ENCODE peak calls at places on chromosomes 4 and X, in five cellular contexts. One of them, this sample, is unnamed.

GRCh38 chrX:39689374-39690104 is 408.2 kb downstream of the BCOR start:
- DNase-seq in GM12891: no peak
- DNase-seq in GM12878: no peak
- DNase-seq in HepG2: no peak
- DNase-seq in H1: no peak
- DNase-seq in this sample: no peak

GRCh38 chr4:178339769-178340168 is 897.5 kb upstream of the AGA start:
- DNase-seq in GM12891: no peak
- DNase-seq in GM12878: no peak
- DNase-seq in HepG2: no peak
- DNase-seq in H1: no peak
- DNase-seq in this sample: no peak

GRCh38 chr4:167587361-167587760 is 353.1 kb upstream of the SPOCK3 start:
- DNase-seq in GM12891: no peak
- DNase-seq in GM12878: no peak
- DNase-seq in HepG2: no peak
- DNase-seq in H1: no peak
- DNase-seq in this sample: no peak

GRCh38 chr4:143700060-143700419 is 435 bp downstream of the FREM3 start:
- DNase-seq in GM12891: no peak
- DNase-seq in GM12878: no peak
- DNase-seq in HepG2: no peak
- DNase-seq in H1: no peak
- DNase-seq in this sample: no peak

GRCh38 chrX:119190736-119191282 is 45.3 kb upstream of the PGRMC1 start:
- DNase-seq in GM12891: no peak
- DNase-seq in GM12878: no peak
- DNase-seq in HepG2: no peak
- DNase-seq in H1: no peak
- DNase-seq in this sample: no peak

GRCh38 chr4:183355405-183355804 is 33.2 kb upstream of the CLDN24 start:
- DNase-seq in GM12891: no peak
- DNase-seq in GM12878: no peak
- DNase-seq in HepG2: no peak
- DNase-seq in H1: no peak
- DNase-seq in this sample: no peak

GRCh38 chr4:109472343-109472761 is 38.7 kb downstream of the SEC24B start:
- DNase-seq in GM12891: no peak
- DNase-seq in GM12878: no peak
- DNase-seq in HepG2: no peak
- DNase-seq in H1: no peak
- DNase-seq in this sample: no peak

GRCh38 chr4:6308890-6309643 is 39.4 kb downstream of the WFS1 start:
- DNase-seq in GM12891: no peak
- DNase-seq in GM12878: no peak
- DNase-seq in HepG2: peak; percentile 79
- DNase-seq in H1: no peak
- DNase-seq in this sample: no peak

GRCh38 chr4:78672441-78672815 is 103.7 kb upstream of the BMP2K start:
- DNase-seq in GM12891: no peak
- DNase-seq in GM12878: no peak
- DNase-seq in HepG2: no peak
- DNase-seq in H1: no peak
- DNase-seq in this sample: no peak

GRCh38 chr4:8605289-8605688 is 12.7 kb downstream of the CPZ start:
- DNase-seq in GM12891: no peak
- DNase-seq in GM12878: no peak
- DNase-seq in HepG2: no peak
- DNase-seq in H1: no peak
- DNase-seq in this sample: no peak

GRCh38 chrX:15714529-15714928 is 23.5 kb upstream of the CA5B start:
- DNase-seq in GM12891: no peak
- DNase-seq in GM12878: no peak
- DNase-seq in HepG2: no peak
- DNase-seq in H1: no peak
- DNase-seq in this sample: no peak

GRCh38 chr4:19224820-19225219 is 1026.9 kb upstream of the SLIT2 start:
- DNase-seq in GM12891: no peak
- DNase-seq in GM12878: no peak
- DNase-seq in HepG2: no peak
- DNase-seq in H1: no peak
- DNase-seq in this sample: no peak

GRCh38 chr4:7753931-7754465 is 185.7 kb downstream of the AFAP1 start:
- DNase-seq in GM12891: no peak
- DNase-seq in GM12878: no peak
- DNase-seq in HepG2: no peak
- DNase-seq in H1: no peak
- DNase-seq in this sample: no peak

GRCh38 chr4:8022767-8023695 is 83.4 kb upstream of the AFAP1 start:
- DNase-seq in GM12891: no peak
- DNase-seq in GM12878: no peak
- DNase-seq in HepG2: no peak
- DNase-seq in H1: no peak
- DNase-seq in this sample: no peak

GRCh38 chr4:121484633-121485032 is 103.8 kb upstream of the QRFPR start:
- DNase-seq in GM12891: peak; percentile 4
- DNase-seq in GM12878: no peak
- DNase-seq in HepG2: peak; percentile 36
- DNase-seq in H1: no peak
- DNase-seq in this sample: no peak

GRCh38 chrX:30649859-30650258 is 3.4 kb upstream of the GK start:
- DNase-seq in GM12891: no peak
- DNase-seq in GM12878: no peak
- DNase-seq in HepG2: peak; percentile 94
- DNase-seq in H1: no peak
- DNase-seq in this sample: no peak

GRCh38 chrX:17035111-17035510 is 88.7 kb downstream of the REPS2 start:
- DNase-seq in GM12891: no peak
- DNase-seq in GM12878: no peak
- DNase-seq in HepG2: no peak
- DNase-seq in H1: no peak
- DNase-seq in this sample: no peak

GRCh38 chrX:17033225-17033624 is 86.8 kb downstream of the REPS2 start:
- DNase-seq in GM12891: no peak
- DNase-seq in GM12878: no peak
- DNase-seq in HepG2: no peak
- DNase-seq in H1: no peak
- DNase-seq in this sample: no peak

GRCh38 chrX:17038277-17038676 is 91.8 kb downstream of the REPS2 start:
- DNase-seq in GM12891: no peak
- DNase-seq in GM12878: no peak
- DNase-seq in HepG2: no peak
- DNase-seq in H1: no peak
- DNase-seq in this sample: no peak

GRCh38 chrX:17038681-17039161 is 92.3 kb downstream of the REPS2 start:
- DNase-seq in GM12891: no peak
- DNase-seq in GM12878: no peak
- DNase-seq in HepG2: no peak
- DNase-seq in H1: no peak
- DNase-seq in this sample: no peak

DNA sequence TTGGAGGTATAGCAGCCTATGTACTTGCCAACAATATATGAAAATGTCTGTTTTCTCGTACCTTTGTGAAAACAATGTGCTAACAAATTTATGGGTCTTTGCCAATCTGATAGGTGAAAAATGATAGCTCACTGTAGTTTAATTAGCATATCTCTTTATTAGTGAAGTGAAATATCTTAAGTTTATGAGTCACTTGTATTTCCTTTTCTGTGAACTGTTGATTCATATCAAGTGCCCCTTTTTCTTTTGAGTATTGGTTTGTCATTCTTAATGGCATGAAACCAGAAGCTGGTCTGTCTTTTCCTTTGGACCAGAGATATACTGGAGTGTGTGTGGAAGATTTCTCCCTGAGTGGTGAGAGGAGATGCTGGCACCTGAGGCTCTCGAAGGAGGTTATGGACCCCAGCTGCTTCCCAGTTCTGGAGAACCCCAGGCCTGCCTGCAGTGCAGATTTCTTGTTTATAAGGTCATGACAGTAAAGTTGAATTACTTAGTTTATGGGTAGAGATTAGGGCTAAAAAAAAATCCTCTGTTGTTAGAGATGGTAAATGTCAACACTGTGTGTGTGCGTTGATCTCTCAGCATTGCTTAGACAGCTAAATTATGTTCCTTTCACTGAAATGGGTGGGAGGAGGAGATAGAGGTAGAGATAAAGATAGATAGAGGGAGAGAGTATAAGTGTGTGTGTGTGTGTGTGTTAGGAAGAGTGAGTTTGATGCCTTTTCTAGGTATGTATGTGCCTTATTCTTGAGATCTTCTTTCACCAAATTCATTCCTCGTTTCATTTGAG is 89.9 kb downstream of the REPS2 start:
- DNase-seq in GM12891: no peak
- DNase-seq in GM12878: no peak
- DNase-seq in HepG2: no peak
- DNase-seq in H1: no peak
- DNase-seq in this sample: no peak
- TF ChIP-seq TAF1 in GM12891: no peak
- TF ChIP-seq TAF1 in GM12878: no peak
- TF ChIP-seq TAF1 in HepG2: no peak
- TF ChIP-seq TAF1 in H1: no peak
- TF ChIP-seq TAF1 in this sample: no peak

GRCh38 chr4:55345054-55345453 is 988 bp upstream of the SRD5A3 start:
- DNase-seq in GM12891: no peak
- DNase-seq in GM12878: no peak
- DNase-seq in HepG2: peak; percentile 23
- DNase-seq in H1: no peak
- DNase-seq in this sample: no peak

GRCh38 chr4:55348436-55348835 is 2.4 kb downstream of the SRD5A3 start:
- DNase-seq in GM12891: no peak
- DNase-seq in GM12878: no peak
- DNase-seq in HepG2: no peak
- DNase-seq in H1: no peak
- DNase-seq in this sample: no peak

GRCh38 chr4:55346851-55347255 is 811 bp downstream of the SRD5A3 start:
- DNase-seq in GM12891: peak; percentile 12
- DNase-seq in GM12878: peak; percentile 5
- DNase-seq in HepG2: no peak
- DNase-seq in H1: no peak
- DNase-seq in this sample: no peak

GRCh38 chr4:55347610-55348228 is 1.7 kb downstream of the SRD5A3 start:
- DNase-seq in GM12891: no peak
- DNase-seq in GM12878: no peak
- DNase-seq in HepG2: no peak
- DNase-seq in H1: no peak
- DNase-seq in this sample: no peak

DNA sequence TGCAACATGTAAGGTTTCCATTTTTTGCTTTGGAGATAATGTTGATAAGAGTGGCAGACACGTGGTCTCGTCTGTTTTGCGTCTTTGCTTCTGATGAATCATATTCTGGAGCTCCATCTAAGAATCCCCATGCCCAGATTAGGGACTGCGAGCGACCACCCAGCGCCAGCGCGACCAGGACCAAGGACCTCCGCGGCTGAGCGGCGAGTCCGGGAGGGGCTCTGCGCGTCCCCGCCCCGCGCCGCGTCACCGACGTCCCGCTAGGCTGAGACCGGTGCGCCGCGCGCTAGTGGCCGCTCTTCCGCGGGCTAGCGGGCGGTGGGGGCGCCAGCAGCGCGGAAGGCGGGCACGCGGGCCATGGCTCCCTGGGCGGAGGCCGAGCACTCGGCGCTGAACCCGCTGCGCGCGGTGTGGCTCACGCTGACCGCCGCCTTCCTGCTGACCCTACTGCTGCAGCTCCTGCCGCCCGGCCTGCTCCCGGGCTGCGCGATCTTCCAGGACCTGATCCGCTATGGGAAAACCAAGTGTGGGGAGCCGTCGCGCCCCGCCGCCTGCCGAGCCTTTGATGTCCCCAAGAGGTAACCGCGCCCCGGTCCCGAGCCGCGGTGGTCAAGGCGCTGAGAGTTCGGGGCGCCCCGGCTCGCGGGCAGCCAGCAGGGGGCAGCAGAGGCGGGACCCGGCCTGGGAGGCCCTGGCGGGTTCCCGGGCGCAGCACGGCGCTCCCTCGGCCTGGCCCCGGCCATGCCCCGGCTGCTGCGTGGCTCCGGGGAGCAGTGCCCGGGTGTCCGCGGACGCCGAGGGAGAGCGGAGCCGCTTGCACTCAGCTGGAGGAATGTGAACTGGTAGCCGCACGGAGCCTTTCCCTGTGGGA is at the start of gene SRD5A3:
- DNase-seq in GM12891: peak; percentile 90
- DNase-seq in GM12878: peak; percentile 19
- DNase-seq in HepG2: peak; percentile 66
- DNase-seq in H1: peak; percentile 44
- DNase-seq in this sample: peak; percentile 84
- TF ChIP-seq POLR2A in GM12891: no peak
- TF ChIP-seq POLR2A in GM12878: peak; percentile 87
- TF ChIP-seq POLR2A in HepG2: peak; percentile 90
- TF ChIP-seq POLR2A in H1: peak; percentile 56
- TF ChIP-seq POLR2A in this sample: peak; percentile 75

DNA sequence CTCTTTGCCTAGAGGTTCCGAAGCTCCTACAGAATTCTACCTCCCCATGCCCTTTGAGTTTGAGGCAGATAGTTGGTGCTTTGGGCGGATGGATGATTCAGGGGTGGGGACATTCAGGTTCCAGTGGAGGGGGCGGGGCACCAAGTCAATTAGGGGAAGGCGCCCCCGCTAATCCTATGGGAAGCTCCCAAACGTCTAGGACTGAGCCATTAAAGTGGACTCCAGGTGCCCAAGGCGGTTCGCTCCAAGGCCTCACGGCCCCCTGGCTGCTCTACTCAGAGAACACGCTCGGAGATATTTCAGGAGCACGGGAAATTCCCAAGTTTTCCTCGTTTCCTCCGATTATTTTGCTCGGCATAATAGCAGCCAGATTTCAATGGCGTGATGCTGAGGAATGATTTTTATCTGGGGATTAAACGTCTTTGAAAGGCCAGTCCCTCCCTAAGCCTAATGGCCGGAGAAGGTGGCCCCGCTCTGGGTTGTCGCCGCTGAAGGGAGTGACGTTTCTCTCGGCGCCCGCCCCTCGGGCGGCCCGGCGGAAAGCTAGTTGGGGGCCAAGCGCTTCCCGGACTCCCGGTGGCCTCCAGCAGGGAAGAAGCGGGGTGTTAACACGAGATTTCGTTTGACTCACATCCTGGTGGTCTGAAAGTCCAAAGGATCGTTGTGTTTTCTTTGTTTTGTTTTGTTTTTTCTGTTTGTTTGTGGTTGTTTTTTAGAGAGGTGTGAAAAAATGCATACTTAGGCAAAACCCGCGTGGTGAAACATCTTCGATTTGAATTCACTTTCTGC is 1.5 kb downstream of the MSX1 start:
- DNase-seq in GM12891: no peak
- DNase-seq in GM12878: no peak
- DNase-seq in HepG2: peak; percentile 29
- DNase-seq in H1: no peak
- DNase-seq in this sample: no peak
- TF ChIP-seq POLR2AphosphoS5 in GM12891: no peak
- TF ChIP-seq POLR2AphosphoS5 in GM12878: no peak
- TF ChIP-seq POLR2AphosphoS5 in HepG2: no peak
- TF ChIP-seq POLR2AphosphoS5 in H1: no peak
- TF ChIP-seq POLR2AphosphoS5 in this sample: no peak

DNA sequence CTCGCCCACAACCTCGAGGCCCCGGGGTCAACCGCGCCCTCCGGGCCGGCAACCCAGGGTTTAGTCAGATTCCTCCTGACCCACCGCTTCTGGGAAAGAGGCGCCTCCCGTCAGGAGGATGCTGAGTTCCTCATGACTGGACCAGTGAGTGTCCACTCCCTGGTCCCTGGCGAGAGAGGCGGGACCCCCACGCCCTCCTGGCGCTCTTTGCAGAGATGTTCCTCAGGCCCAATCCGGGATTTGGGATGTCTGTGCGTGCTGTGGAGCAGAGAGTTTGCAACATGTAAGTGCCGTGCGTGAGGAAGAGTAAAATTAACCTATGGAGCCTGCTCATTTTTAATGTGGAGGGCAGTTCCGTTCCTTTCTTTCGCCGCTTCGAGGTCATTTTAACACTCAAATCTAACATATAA is 822 bp upstream of the UGDH start:
- DNase-seq in GM12891: no peak
- DNase-seq in GM12878: no peak
- DNase-seq in HepG2: no peak
- DNase-seq in H1: no peak
- DNase-seq in this sample: no peak
- TF ChIP-seq TAF1 in GM12891: no peak
- TF ChIP-seq TAF1 in GM12878: no peak
- TF ChIP-seq TAF1 in HepG2: no peak
- TF ChIP-seq TAF1 in H1: peak; percentile 2
- TF ChIP-seq TAF1 in this sample: no peak

This sample was measured in GM12892.